ENCODE peak calls at places on chromosomes 11 and 22, in six cellular contexts. W, Y, B, X, I and H are unnamed samples.

GRCh38 chr11:83249972-83250593 is 36.1 kb downstream of the CCDC90B start:
- DNase-seq in W (no peak), Y (no peak), B (no peak), X (no peak), I (no peak), H (no peak)

GRCh38 chr11:125140251-125140650 is 24.3 kb upstream of the PKNOX2 start:
- DNase-seq in W (no peak), Y (peak; percentile 34), B (no peak), X (no peak), I (no peak), H (no peak)

GRCh38 chr11:61516675-61517516 is 8.3 kb downstream of the LRRC10B start:
- DNase-seq in W (no peak), Y (peak; percentile 88), B (no peak), X (no peak), I (no peak), H (peak; percentile 54)

GRCh38 chr11:75851203-75851602 is 36.2 kb downstream of the UVRAG start:
- DNase-seq in W (no peak), Y (no peak), B (no peak), X (no peak), I (no peak), H (no peak)

GRCh38 chr11:18939314-18939713 is at the start of gene MRGPRX1:
- DNase-seq in W (no peak), Y (no peak), B (no peak), X (no peak), I (no peak), H (no peak)

GRCh38 chr11:44615913-44616806 is 50.7 kb downstream of the CD82 start:
- DNase-seq in W (no peak), Y (no peak), B (no peak), X (no peak), I (no peak), H (no peak)

GRCh38 chr11:396948-397548 is 3.0 kb downstream of the PKP3 start:
- DNase-seq in W (peak; percentile 56), Y (peak; percentile 90), B (no peak), X (peak; percentile 58), I (peak; percentile 62), H (peak; percentile 65)

GRCh38 chr11:11426226-11426915 is 73.3 kb upstream of the CSNK2A3 start:
- DNase-seq in W (no peak), Y (no peak), B (no peak), X (no peak), I (no peak), H (no peak)

GRCh38 chr11:118396097-118396501 is 5.3 kb upstream of the ATP5MG start:
- DNase-seq in W (no peak), Y (no peak), B (no peak), X (no peak), I (no peak), H (no peak)

GRCh38 chr11:80194625-80195024 is 753.8 kb upstream of the TENM4 start:
- DNase-seq in W (no peak), Y (no peak), B (no peak), X (no peak), I (no peak), H (no peak)

GRCh38 chr11:123235117-123235686 is 40.2 kb upstream of the CLMP start:
- DNase-seq in W (peak; percentile 37), Y (peak; percentile 64), B (no peak), X (peak; percentile 55), I (peak; percentile 21), H (peak; percentile 24)

GRCh38 chr11:125463590-125464265 is 32.3 kb downstream of the FEZ1 start:
- DNase-seq in W (no peak), Y (no peak), B (no peak), X (no peak), I (no peak), H (no peak)

GRCh38 chr22:21009638-21010425 is 5.1 kb upstream of the P2RX6 start:
- DNase-seq in W (no peak), Y (no peak), B (no peak), X (no peak), I (peak; percentile 35), H (no peak)

GRCh38 chr11:35214792-35215193 is 75.8 kb downstream of the CD44 start:
- DNase-seq in W (no peak), Y (no peak), B (peak; percentile 80), X (no peak), I (no peak), H (no peak)

GRCh38 chr11:43834291-43834690 is 46.3 kb upstream of the ALKBH3 start:
- DNase-seq in W (no peak), Y (no peak), B (no peak), X (no peak), I (no peak), H (no peak)

GRCh38 chr22:49983148-49984042 is 22.8 kb downstream of the PIM3 start:
- DNase-seq in W (peak; percentile 12), Y (peak; percentile 88), B (no peak), X (peak; percentile 52), I (no peak), H (no peak)
- TF ChIP-seq CTCF in W (peak; percentile 41), Y (no peak), B (peak; percentile 48), X (peak; percentile 52), I (peak; percentile 51), H (peak; percentile 37)

GRCh38 chr11:47245586-47246357 is 2.8 kb downstream of the ACP2 start:
- DNase-seq in W (no peak), Y (no peak), B (no peak), X (no peak), I (no peak), H (no peak)

GRCh38 chr11:47242596-47243192 is 5.9 kb downstream of the ACP2 start:
- DNase-seq in W (no peak), Y (peak; percentile 73), B (no peak), X (no peak), I (no peak), H (no peak)

GRCh38 chr11:47241740-47242400 is 6.7 kb downstream of the ACP2 start:
- DNase-seq in W (no peak), Y (no peak), B (no peak), X (no peak), I (no peak), H (no peak)

GRCh38 chr11:47244664-47245350 is 3.8 kb downstream of the ACP2 start:
- DNase-seq in W (no peak), Y (peak; percentile 72), B (no peak), X (no peak), I (no peak), H (no peak)

DNA sequence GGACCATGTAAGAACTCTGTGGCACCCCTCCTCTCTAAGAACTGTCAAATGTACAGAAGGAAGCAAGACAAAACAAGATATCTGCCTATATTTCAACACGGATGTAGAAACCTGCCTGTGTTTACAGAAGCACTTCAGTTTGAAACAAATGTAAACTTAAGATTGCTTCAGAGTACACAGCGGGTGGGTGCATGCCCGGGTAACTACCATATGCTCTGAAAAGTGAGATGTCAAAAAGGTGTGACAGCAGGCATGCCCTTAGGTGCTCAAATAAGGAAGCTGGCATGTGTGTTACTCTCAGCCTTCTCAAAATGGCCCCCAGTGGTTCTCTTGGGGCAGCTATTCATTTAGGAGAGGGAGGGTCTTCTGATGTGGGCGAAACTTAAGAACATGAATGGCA is 5.2 kb downstream of the ACP2 start:
- DNase-seq in W (no peak), Y (no peak), B (no peak), X (peak; percentile 55), I (no peak), H (no peak)
- H3K36me3 ChIP-seq in W (peaks cover 40% of the 10 kb centered on the region), Y (peaks cover 57% of the 10 kb centered on the region), B (peaks cover 37% of the 10 kb centered on the region), X (peaks cover 78% of the 10 kb centered on the region), I (peaks cover 41% of the 10 kb centered on the region), H (peaks cover 42% of the 10 kb centered on the region)

GRCh38 chr11:116210663-116211062 is 562.1 kb downstream of the BUD13 start:
- DNase-seq in W (no peak), Y (no peak), B (no peak), X (no peak), I (no peak), H (no peak)
- H3K4me3 ChIP-seq in W (no peak overlapping the region), Y (no peak overlapping the region), B (no peak overlapping the region), X (no peak overlapping the region), I (no peak overlapping the region), H (no peak overlapping the region)

GRCh38 chr11:47179655-47179991 is 2.9 kb upstream of the ARFGAP2 start:
- DNase-seq in W (no peak), Y (no peak), B (no peak), X (no peak), I (no peak), H (no peak)
- TF ChIP-seq CTCF in W (peak; percentile 22), Y (peak; percentile 33), B (peak; percentile 71), X (peak; percentile 43), I (peak; percentile 43), H (peak; percentile 90)

GRCh38 chr11:47178305-47178704 is 1.6 kb upstream of the ARFGAP2 start:
- DNase-seq in W (no peak), Y (no peak), B (no peak), X (no peak), I (no peak), H (no peak)

GRCh38 chr11:47177229-47177845 is 658 bp upstream of the ARFGAP2 start:
- DNase-seq in W (peak; percentile 68), Y (no peak), B (no peak), X (peak; percentile 71), I (peak; percentile 77), H (no peak)

GRCh38 chr11:47175746-47176327 is 842 bp downstream of the ARFGAP2 start:
- DNase-seq in W (no peak), Y (no peak), B (no peak), X (no peak), I (no peak), H (no peak)

GRCh38 chr11:47177846-47178245 is 1.2 kb upstream of the ARFGAP2 start:
- DNase-seq in W (peak; percentile 43), Y (no peak), B (no peak), X (no peak), I (peak; percentile 52), H (no peak)

GRCh38 chr11:47176328-47177228 is at the start of gene ARFGAP2:
- DNase-seq in W (peak; percentile 98), Y (peak; percentile 99), B (peak; percentile 76), X (peak; percentile 98), I (peak; percentile 96), H (peak; percentile 98)
- H3K36me3 ChIP-seq in W (peaks cover 17% of the 10 kb centered on the region), Y (peaks cover 34% of the 10 kb centered on the region), B (peaks cover 25% of the 10 kb centered on the region), X (peaks cover 41% of the 10 kb centered on the region), I (peaks cover 14% of the 10 kb centered on the region), H (peaks cover 23% of the 10 kb centered on the region)